ENCODE peak calls at places on chromosome 1, in four cellular contexts. A, G, P and H are unnamed samples. For H3K4me1, the result is how much of the 10 kb centered on the place peaks cover.

GRCh38 chr1:220278991-220279390 is 6.7 kb upstream of the RAB3GAP2 start:
- DNase-seq in G (no peak), P (no peak), A (no peak), H (no peak)

GRCh38 chr1:31811605-31812004 is 4.2 kb downstream of the SPOCD1 start:
- DNase-seq in G (no peak), A (no peak), P (peak), H (no peak)

GRCh38 chr1:111032295-111032897 is 68.7 kb upstream of the LRIF1 start:
- DNase-seq in P (peak), G (peak), A (no peak), H (no peak)

GRCh38 chr1:89823679-89824292 is 3.0 kb downstream of the LRRC8D start:
- DNase-seq in A (no peak), P (no peak), G (no peak), H (no peak)

GRCh38 chr1:7014640-7014930 is 229.3 kb downstream of the CAMTA1 start:
- DNase-seq in G (no peak), P (no peak), A (no peak), H (no peak)

GRCh38 chr1:233034845-233035244 is 84.4 kb downstream of the NTPCR start:
- DNase-seq in A (no peak), P (no peak), G (no peak), H (no peak)

GRCh38 chr1:232186936-232187335 is 443.0 kb downstream of the SIPA1L2 start:
- DNase-seq in G (no peak), A (no peak), P (peak), H (no peak)

GRCh38 chr1:185610954-185611353 is 123.2 kb upstream of the HMCN1 start:
- DNase-seq in A (no peak), P (no peak), G (no peak), H (no peak)

GRCh38 chr1:221503268-221503667 is 238.6 kb downstream of the DUSP10 start:
- DNase-seq in G (no peak), P (no peak), A (no peak), H (no peak)

GRCh38 chr1:59123081-59123675 is 173.7 kb upstream of the FGGY start:
- DNase-seq in A (no peak), G (no peak), P (no peak), H (no peak)

GRCh38 chr1:2921970-2922686 is 99.1 kb upstream of the ACTRT2 start:
- DNase-seq in P (peak), G (peak), A (no peak), H (no peak)

GRCh38 chr1:166080277-166080964 is 86.4 kb downstream of the FAM78B start:
- DNase-seq in G (no peak), P (no peak), A (no peak), H (no peak)

GRCh38 chr1:229280921-229281320 is 10.0 kb downstream of the RAB4A start:
- DNase-seq in A (no peak), G (no peak), P (no peak), H (no peak)

GRCh38 chr1:172394167-172394751 is 26.2 kb upstream of the C1orf105 start:
- DNase-seq in P (peak), A (no peak), G (peak), H (peak)

GRCh38 chr1:33876970-33877680 is 13.2 kb downstream of the HMGB4 start:
- DNase-seq in A (peak), G (no peak), P (no peak), H (no peak)

GRCh38 chr1:224580006-224580405 is 36.1 kb upstream of the CNIH3 start:
- DNase-seq in A (no peak), P (no peak), G (no peak), H (no peak)

GRCh38 chr1:21961337-21961736 is 15.5 kb upstream of the CELA3B start:
- DNase-seq in A (no peak), P (no peak), G (no peak), H (no peak)

GRCh38 chr1:18948048-18948912 is 8.2 kb downstream of the IFFO2 start:
- DNase-seq in P (no peak), G (peak), A (no peak), H (peak)

GRCh38 chr1:195773958-195774357 is 834.3 kb downstream of the KCNT2 start:
- DNase-seq in A (no peak), P (no peak), G (no peak), H (no peak)

GRCh38 chr1:102089791-102090190 is 93.1 kb upstream of the OLFM3 start:
- DNase-seq in P (no peak), G (no peak), A (no peak), H (no peak)

GRCh38 chr1:2451744-2452582 is 24.1 kb upstream of the PLCH2 start:
- DNase-seq in A (no peak), G (no peak), P (no peak), H (no peak)

GRCh38 chr1:91876040-91876470 is 9.9 kb downstream of the TGFBR3 start:
- DNase-seq in P (no peak), G (no peak), A (no peak), H (no peak)

GRCh38 chr1:54768093-54768492 is 3.8 kb upstream of the PARS2 start:
- DNase-seq in A (no peak), G (no peak), P (no peak), H (no peak)

GRCh38 chr1:223137402-223138100 is 5.5 kb downstream of the TLR5 start:
- DNase-seq in P (no peak), G (no peak), A (no peak), H (no peak)

GRCh38 chr1:227770812-227771211 is 35.6 kb downstream of the SNAP47 start:
- DNase-seq in P (no peak), G (no peak), A (no peak), H (no peak)
- H3K4me1 ChIP-seq in P (under half), G (half or more), A (under half), H (under half)

GRCh38 chr1:12600335-12600734 is 17.7 kb downstream of the DHRS3 start:
- DNase-seq in P (no peak), A (peak), G (no peak), H (no peak)

GRCh38 chr1:12598914-12599463 is 19.0 kb downstream of the DHRS3 start:
- DNase-seq in A (no peak), G (no peak), P (no peak), H (no peak)

GRCh38 chr1:12599657-12600056 is 18.4 kb downstream of the DHRS3 start:
- DNase-seq in A (no peak), G (no peak), P (no peak), H (no peak)

GRCh38 chr1:12595839-12596821 is 21.9 kb downstream of the DHRS3 start:
- DNase-seq in P (peak), A (peak), G (no peak), H (no peak)

GRCh38 chr1:12597792-12598191 is 20.2 kb downstream of the DHRS3 start:
- DNase-seq in P (no peak), G (no peak), A (peak), H (no peak)
- H3K4me1 ChIP-seq in P (half or more), G (half or more), A (half or more), H (under half)

DNA sequence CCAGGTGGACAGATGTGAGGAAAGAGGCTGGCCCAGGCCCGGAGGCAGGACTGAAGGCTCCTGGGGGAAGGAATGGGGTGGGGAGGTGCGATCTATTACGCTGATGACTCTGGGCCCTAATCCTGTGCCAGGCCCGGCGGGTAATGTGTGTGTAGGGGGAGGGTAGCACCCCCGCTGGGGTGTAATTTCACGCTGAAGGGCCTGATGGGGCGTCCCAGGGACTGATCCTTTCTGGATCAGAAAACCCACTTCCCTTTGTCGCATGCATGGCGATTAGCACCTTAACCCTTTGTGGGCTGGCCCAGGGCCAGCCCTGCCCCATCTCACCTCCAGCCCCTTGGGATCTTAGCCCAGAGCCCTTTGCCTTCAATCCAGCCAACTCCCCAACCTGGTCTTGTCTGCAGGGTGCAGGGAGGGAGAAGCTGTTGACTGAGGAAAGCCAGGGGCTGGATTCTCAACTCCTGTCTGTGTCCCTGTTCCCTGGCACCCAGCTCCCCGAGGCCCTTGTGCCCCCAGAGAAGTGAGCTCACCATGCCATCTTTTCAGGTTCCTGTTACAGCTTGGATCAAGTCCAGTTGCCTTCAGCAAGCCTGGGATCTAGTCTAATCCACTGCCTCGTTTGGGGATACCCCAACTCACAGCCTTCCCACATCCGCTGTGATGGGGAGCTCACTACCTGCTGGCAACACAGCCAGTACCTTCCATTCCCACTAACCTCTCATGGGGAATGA is 26.0 kb downstream of the KNCN start:
- DNase-seq in P (no peak), G (no peak), A (no peak), H (no peak)
- H3K4me1 ChIP-seq in P (half or more), G (under half), A (under half), H (under half)

DNA sequence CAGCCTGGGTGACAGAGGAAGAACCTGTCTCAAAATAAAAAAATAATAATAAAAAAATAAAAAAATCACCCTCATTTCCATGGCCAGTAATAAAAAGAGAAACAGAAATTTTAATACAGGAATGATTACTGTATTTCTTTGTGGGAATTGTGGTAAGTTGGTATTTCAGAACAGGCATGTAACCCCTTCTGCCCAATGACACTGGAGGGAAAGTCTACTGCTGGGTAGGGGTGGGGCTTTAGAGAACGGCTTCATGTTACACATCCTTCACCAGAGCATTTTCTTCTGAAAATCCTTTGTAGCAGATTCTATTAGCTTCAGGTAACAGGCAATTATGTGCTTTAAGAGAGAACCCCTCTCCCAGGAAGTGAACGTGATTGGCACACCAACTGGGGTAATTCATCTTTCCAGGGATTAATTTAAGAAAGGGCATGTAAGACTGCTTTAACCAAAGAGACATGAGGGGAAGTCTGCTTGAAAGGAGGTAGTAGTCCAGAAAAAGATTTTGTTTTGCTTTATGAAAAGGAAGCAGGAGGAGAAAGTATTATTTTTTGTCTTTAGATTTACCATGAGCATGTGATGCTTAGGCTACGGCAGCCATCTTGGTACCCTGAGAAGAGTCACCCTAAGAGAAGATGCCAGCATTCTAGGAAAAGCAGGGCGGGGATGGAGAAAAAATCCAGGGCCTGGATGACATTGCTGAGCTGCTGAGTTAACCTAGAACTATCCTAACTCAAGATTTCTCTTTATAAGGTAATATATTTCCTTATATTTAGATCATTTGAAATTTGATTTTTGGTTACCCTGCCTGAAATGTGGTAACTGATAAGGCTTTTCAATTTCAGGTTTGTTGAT is 57.7 kb upstream of the DPT start:
- DNase-seq in G (no peak), A (no peak), P (no peak), H (no peak)
- H3K4me1 ChIP-seq in G (under half), A (under half), P (under half), H (under half)

GRCh38 chr1:8090241-8090702 is 64.2 kb upstream of the ERRFI1 start:
- DNase-seq in P (no peak), G (no peak), A (no peak), H (no peak)

GRCh38 chr1:8091691-8092090 is 65.6 kb upstream of the ERRFI1 start:
- DNase-seq in G (no peak), A (no peak), P (no peak), H (no peak)

GRCh38 chr1:8093221-8093980 is 67.3 kb upstream of the ERRFI1 start:
- DNase-seq in G (no peak), P (no peak), A (no peak), H (no peak)

GRCh38 chr1:8094481-8095241 is 68.6 kb upstream of the ERRFI1 start:
- DNase-seq in G (no peak), A (no peak), P (no peak), H (no peak)

DNA sequence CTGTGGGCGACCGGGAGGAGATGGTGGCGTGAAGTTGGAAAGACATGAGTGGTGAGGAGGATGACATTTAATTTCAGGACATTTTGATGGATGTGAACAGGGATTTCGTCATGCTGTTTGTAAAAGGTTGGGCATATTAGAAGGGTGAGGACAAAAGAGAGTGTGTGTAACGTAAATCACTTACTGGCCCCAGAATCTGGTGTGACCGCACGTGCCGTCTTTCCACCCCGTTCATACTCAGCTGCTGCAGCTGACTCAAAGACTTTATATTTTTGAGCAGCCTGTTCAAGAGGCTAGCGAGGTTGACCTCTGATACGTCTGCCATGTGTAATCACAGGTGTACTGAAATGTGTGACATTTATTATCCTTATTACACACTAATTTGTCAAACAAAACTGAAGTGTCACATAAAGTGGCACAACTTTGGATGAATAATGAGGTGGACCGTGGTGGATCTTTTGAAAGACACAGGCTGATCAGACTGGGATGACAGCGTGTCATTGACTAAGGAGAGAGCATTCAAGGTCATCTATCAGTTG is 66.6 kb upstream of the ERRFI1 start:
- DNase-seq in P (no peak), G (no peak), A (no peak), H (no peak)
- H3K4me1 ChIP-seq in P (under half), G (under half), A (half or more), H (under half)

DNA sequence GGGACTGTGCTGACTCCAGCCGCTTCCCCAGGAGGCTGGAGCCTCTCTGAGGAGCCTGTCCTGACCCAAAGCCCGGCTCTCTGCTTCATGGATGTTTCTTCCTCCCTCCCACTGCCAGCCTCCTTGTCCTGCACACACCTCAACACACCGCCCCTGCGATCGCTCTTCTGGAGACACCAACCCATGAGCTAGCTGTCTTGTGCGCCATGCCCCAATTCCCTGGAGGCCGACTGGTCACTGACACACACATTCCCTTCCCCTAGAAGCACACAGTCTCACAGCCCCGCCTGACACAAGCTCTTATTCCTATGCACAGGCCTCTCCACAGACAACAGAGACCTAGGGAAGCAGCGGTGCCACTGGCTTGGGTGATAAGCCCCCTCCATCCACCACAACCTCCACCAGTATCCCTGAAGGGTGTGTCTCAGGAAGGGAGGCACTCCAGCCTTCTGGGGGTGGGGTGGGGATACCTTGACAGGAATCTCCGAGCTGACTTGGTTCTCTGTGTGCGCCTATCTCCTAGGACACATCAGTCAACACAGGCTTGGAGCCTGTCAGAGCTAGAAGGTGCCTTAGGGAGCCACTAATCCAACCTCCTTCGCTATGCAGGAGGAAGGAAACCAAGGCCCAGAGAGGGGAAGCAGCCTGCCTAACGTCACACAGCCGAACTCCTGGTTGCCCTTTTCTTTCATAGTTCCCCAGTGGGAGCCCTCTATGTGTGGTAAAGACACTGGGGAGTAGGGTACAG is 31.1 kb downstream of the AHDC1 start:
- DNase-seq in A (peak), P (no peak), G (no peak), H (no peak)
- H3K4me1 ChIP-seq in A (half or more), P (half or more), G (under half), H (under half)